ENCODE peak calls at places on chromosomes 1 and 21, in seven cellular contexts. E, K, S, X, B, V and I are unnamed samples.

GRCh38 chr1:175373786-175374623 is 181.4 kb upstream of the KIAA0040 start:
- ATAC-seq in E (peak), K (peak), S (no peak), X (peak), B (peak), V (peak), I (no peak)

GRCh38 chr1:226920446-226920894 is 19.6 kb upstream of the COQ8A start:
- ATAC-seq in E (peak), K (no peak), S (no peak), X (peak), B (no peak), V (no peak), I (no peak)

GRCh38 chr1:84078824-84079167 is 65.3 kb upstream of the PRKACB start:
- ATAC-seq in E (no peak), K (no peak), S (no peak), X (no peak), B (no peak), V (no peak), I (peak)

GRCh38 chr1:55987491-55988255 is 591.7 kb downstream of the PLPP3 start:
- ATAC-seq in E (no peak), K (no peak), S (no peak), X (no peak), B (no peak), V (peak), I (peak)

GRCh38 chr1:169326644-169327316 is 40.8 kb downstream of the NME7 start:
- ATAC-seq in E (no peak), K (peak), S (peak), X (no peak), B (peak), V (peak), I (no peak)

GRCh38 chr1:119768778-119769177 is at the start of gene HMGCS2:
- ATAC-seq in E (peak), K (no peak), S (peak), X (peak), B (no peak), V (no peak), I (peak)

GRCh38 chr21:35020446-35020845 is 28.7 kb downstream of the RUNX1 start:
- ATAC-seq in E (no peak), K (no peak), S (no peak), X (no peak), B (no peak), V (no peak), I (no peak)

GRCh38 chr1:37561096-37561793 is 4.5 kb downstream of the DNALI1 start:
- ATAC-seq in E (no peak), K (peak), S (no peak), X (no peak), B (no peak), V (no peak), I (no peak)

GRCh38 chr1:101122452-101123166 is 97.0 kb upstream of the DPH5 start:
- ATAC-seq in E (no peak), K (no peak), S (no peak), X (no peak), B (no peak), V (peak), I (no peak)

GRCh38 chr1:175844877-175845276 is 101.5 kb upstream of the TNR start:
- ATAC-seq in E (no peak), K (peak), S (no peak), X (no peak), B (no peak), V (no peak), I (no peak)

GRCh38 chr1:117795190-117795589 is 134.2 kb downstream of the GDAP2 start:
- ATAC-seq in E (no peak), K (no peak), S (peak), X (peak), B (no peak), V (no peak), I (no peak)

GRCh38 chr21:29235714-29236197 is 63.0 kb upstream of the BACH1 start:
- ATAC-seq in E (no peak), K (no peak), S (no peak), X (no peak), B (no peak), V (peak), I (no peak)

GRCh38 chr1:203475012-203475981 is at the start of gene PRELP:
- ATAC-seq in E (peak), K (peak), S (peak), X (peak), B (no peak), V (no peak), I (peak)

GRCh38 chr1:54137532-54138061 is 15.2 kb downstream of the CDCP2 start:
- ATAC-seq in E (peak), K (peak), S (peak), X (peak), B (no peak), V (no peak), I (no peak)

GRCh38 chr1:207335695-207336363 is 14.4 kb downstream of the CD55 start:
- ATAC-seq in E (no peak), K (no peak), S (no peak), X (peak), B (peak), V (peak), I (peak)

GRCh38 chr1:50923564-50923963 is 36.5 kb downstream of the FAF1 start:
- ATAC-seq in E (no peak), K (no peak), S (no peak), X (no peak), B (no peak), V (no peak), I (no peak)

GRCh38 chr1:166354411-166354810 is 187.6 kb upstream of the FAM78B start:
- ATAC-seq in E (no peak), K (no peak), S (no peak), X (no peak), B (peak), V (no peak), I (no peak)

DNA sequence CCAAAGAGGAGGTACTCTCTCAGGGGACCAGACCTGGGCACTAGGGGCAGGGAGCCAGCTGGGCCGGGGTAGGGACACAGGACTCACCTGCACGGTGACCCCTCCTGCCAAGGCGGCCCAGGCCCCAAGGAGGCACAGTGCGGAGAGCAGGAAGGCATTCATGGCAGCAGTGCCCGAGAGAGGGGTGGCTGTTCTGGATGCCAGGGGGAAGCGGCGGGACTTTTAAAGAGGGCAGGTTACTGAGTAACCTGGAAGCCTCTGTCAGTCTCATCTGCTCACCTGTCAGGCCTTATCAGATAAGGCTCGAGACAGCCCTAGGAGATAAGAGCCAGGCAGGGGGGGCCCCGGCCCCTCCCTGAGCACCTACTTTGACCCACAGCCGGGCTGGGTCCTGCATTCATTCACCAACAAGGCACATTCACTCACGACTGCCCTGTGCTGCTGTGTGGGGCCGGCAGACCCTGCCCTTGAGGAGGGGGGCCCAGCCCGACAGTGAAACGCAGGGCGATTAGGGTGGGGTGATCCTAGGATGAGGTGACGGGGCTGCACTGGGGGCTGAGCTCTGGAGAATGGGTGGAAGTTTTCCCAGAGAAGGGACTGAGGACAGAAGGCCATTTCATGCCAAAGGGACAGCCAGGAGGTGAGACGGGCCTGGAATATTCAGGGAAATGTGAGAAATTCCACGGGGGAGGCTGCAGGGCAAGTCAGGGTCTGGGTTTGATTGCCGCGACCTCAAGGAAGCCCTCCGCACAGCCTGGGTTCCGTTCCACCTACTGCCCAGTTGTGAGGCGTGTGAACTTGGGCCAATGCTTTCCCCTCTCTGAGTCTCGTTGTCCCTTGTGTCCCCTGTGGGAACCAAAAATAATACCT is at the start of gene GUCA2A:
- ATAC-seq in E (peak), K (no peak), S (no peak), X (peak), B (no peak), V (no peak), I (no peak)
- TF ChIP-seq POLR2A in E (no peak), K (no peak), S (no peak), X (no peak), B (no peak), V (no peak), I (no peak)

DNA sequence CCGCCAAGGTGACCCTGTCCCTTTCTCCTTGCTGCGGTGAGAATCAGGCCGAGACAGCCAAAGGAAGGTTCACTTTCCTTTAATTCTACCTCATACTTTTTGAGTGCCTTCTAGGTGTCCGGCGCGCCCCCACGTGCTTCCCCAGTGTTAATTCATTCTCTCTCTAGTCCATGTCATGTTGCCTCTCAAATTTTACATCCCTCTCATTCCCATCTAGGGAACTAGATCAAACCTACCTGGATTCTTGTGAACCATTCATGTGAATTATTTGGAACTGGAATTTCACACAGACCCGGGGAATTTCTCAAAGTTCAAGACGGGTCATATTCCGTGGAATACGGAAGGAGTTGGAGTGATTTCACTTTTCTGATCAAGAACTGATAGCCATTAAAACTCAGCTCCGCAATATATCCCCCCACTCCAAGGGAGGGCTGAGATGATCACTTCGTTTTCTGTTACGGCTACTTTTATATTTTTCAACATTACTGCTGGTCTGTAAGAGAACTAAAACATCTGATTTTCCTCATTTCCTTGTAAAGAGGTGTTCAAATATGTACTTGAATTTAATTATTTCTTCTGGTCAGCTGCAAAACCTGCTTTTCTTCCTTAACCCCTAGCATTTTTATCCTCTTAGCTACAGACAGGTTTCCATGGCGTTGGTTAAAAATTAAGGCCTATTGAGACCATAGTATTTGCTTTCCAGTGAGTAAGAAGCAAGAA is 1.0 kb upstream of the ENO1 start:
- ATAC-seq in E (no peak), K (no peak), S (no peak), X (no peak), B (peak), V (no peak), I (no peak)
- TF ChIP-seq CTCF in E (no peak), K (no peak), S (no peak), X (no peak), B (no peak), V (peak), I (no peak)

DNA sequence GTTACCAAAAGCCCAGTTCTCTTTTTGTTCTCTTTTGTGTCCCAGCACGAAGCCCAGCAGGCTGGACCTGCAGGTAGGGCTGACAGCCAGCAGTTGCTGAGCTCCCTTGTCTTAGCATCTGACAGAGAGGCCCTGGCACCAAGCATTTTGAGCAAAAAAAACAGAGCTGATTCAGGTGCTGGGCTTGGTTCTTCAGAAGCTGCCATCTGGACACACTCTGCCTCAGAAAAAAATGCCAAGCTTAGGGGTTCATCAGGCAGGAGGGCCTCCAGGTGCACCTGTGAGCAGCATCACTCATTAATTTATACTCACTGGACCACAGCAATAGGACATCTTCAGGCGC is 167.1 kb upstream of the PLD5 start:
- ATAC-seq in E (no peak), K (no peak), S (no peak), X (no peak), B (peak), V (no peak), I (no peak)
- H3K4me3 ChIP-seq in E (no peak), K (no peak), S (no peak), X (no peak), B (no peak), V (no peak), I (no peak)

GRCh38 chr1:8122477-8123407 is 96.6 kb upstream of the ERRFI1 start:
- ATAC-seq in E (no peak), K (no peak), S (peak), X (no peak), B (no peak), V (no peak), I (no peak)

GRCh38 chr1:8120693-8121260 is 94.7 kb upstream of the ERRFI1 start:
- ATAC-seq in E (peak), K (peak), S (no peak), X (no peak), B (peak), V (peak), I (peak)

GRCh38 chr1:8118031-8118451 is 91.9 kb upstream of the ERRFI1 start:
- ATAC-seq in E (no peak), K (peak), S (no peak), X (no peak), B (no peak), V (no peak), I (no peak)

GRCh38 chr1:8122160-8122476 is 96.0 kb upstream of the ERRFI1 start:
- ATAC-seq in E (no peak), K (peak), S (peak), X (no peak), B (no peak), V (no peak), I (peak)

DNA sequence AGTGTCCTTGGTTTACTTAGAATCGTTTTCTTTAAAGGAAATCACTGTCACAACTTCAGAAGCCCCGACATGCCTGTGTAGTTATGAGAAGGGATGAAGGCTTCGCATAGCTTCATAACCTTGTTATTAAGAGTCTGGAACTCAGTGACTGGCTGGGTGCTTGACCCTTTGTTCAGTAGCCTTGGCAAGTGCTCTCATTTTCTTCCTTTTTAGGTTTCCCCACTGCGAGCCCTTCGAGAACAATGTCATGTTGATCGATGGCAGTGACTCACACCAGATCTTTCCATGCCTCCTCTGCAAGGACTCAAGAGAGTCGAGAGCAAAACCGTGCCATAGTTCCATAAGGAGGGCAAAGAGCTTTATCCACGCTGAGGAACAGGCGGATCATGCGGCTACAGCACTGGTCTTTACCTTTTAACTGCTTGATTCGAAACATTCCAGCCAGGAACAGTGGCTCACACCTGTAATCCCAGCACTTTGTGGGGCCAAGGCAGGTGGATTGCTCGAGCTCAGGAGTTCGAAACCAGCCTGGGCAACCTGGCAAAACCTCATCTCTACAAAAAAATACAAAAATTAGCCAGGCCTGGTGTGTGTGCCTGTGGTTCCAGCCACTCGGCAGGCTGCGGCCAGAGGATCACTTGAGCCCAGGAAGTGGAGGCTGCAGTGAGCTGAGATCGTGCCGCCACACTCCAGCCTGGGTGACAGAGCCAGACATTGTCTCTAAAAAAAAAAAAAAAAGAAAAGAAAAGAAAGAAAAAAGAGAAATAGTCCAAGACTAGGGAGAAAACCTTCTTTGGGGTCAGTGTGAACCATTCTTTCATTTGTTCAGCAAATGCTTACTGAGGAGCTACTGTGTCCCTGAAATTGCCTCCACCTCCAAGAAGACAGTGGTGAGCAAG is 95.4 kb upstream of the ERRFI1 start:
- ATAC-seq in E (peak), K (peak), S (peak), X (peak), B (peak), V (peak), I (peak)
- TF ChIP-seq POLR2A in E (peak), K (no peak), S (no peak), X (no peak), B (no peak), V (no peak), I (peak)

DNA sequence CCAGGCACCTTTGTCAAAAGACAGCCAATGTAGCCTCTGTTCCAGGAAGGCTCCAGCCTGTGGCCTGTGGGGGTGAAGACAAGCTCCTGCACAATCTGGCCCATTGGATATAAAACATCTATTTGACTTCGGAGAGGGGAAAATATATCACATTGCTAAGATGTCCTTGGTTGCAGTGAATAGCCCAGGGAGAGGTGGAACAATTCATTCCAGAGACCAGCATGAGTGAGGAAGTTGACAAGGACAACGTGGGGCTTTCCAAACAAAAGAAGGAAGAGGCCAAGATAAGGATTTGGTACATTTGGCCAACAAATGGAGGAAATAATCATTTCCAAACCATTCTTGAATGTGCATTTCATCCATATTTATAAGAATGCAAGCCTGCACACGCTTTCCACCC is 187.0 kb downstream of the ETS2 start:
- ATAC-seq in E (peak), K (no peak), S (no peak), X (peak), B (no peak), V (no peak), I (no peak)
- TF ChIP-seq CTCF in E (no peak), K (no peak), S (no peak), X (no peak), B (no peak), V (no peak), I (no peak)

GRCh38 chr1:93124556-93125368 is 45.7 kb downstream of the MTF2 start:
- ATAC-seq in E (no peak), K (no peak), S (no peak), X (no peak), B (no peak), V (no peak), I (no peak)

GRCh38 chr1:93132638-93133037 is 47.6 kb downstream of the TMED5 start:
- ATAC-seq in E (no peak), K (no peak), S (no peak), X (no peak), B (no peak), V (no peak), I (no peak)

DNA sequence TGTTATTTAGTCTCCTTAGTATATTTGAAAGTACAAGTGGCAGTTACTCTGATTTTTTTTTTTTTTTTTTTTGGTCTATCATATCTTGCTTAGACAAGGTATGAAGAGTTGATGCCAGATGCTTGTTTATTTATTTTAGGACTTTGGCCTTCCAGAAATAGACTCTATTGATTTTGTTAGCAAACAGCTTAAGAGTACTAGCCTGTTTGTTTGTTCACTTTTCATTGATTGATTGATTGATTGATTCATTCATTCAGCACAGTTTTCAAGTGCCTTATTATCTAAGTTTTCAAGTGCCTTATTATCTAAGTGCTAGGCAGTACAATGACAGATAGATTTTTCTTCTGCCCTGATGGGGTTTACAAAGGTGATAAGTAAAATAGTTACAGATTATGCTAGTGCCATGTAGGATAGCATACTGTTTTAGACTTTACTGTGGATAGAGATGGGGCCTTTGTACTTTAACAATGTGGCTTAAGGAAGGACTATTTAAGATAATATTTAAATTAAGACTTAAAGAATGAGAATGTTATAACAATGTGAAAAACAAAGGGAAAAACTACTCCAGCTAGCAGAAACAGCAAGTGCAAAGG is 50.5 kb downstream of the MTF2 start:
- ATAC-seq in E (peak), K (no peak), S (no peak), X (no peak), B (no peak), V (no peak), I (no peak)
- H3K4me3 ChIP-seq in E (no peak), K (no peak), S (no peak), X (no peak), B (no peak), V (no peak), I (no peak)

DNA sequence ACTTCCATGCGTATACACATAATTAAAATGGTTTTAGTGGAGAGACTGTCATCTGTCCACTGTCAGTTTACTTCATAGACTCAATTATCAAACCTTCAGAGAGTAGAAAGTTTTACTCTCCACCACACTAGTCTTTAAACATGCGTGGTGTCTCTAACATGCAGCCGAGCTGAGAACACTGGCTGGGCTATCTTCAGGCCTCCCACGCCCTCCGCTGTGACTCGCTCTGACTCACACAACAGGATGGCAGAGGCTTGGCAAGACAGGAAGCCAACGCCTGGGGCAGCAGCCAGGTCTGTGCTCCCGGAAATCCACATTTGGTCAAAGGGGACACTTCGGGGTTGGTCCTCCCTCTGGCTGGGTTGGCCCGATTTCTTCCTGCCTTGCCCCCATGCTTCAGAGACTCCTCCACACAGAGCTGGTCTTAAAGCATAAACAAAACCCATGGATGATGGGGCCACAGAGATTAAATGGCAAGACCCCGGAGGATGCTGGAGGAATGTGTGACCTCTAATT is 22.7 kb upstream of the IFNGR2 start:
- ATAC-seq in E (peak), K (peak), S (peak), X (peak), B (peak), V (peak), I (peak)
- TF ChIP-seq POLR2A in E (peak), K (peak), S (peak), X (no peak), B (no peak), V (peak), I (no peak)